ENCODE peak calls at places on chromosomes 13 and 19, in four cellular contexts. X, O, S and M are unnamed samples.

GRCh38 chr13:74562381-74562780 is 428.2 kb upstream of the KLF12 start:
- DNase-seq in X (no peak), O (no peak), S (no peak), M (no peak)

GRCh38 chr19:5891938-5892771 is 11.4 kb downstream of the NDUFA11 start:
- DNase-seq in X (peak), O (peak), S (peak), M (peak)

GRCh38 chr19:34962945-34963530 is 991 bp downstream of the ZNF792 start:
- DNase-seq in X (no peak), O (no peak), S (peak), M (no peak)

GRCh38 chr13:79051472-79051871 is 354.6 kb downstream of the RBM26 start:
- DNase-seq in X (no peak), O (no peak), S (no peak), M (no peak)

GRCh38 chr13:42380420-42381164 is 108.6 kb downstream of the AKAP11 start:
- DNase-seq in X (no peak), O (no peak), S (no peak), M (no peak)

GRCh38 chr13:95643814-95644598 is 500 bp downstream of the DZIP1 start:
- DNase-seq in X (peak), O (no peak), S (peak), M (no peak)

GRCh38 chr19:51354742-51355148 is 11.4 kb downstream of the ETFB start:
- DNase-seq in X (peak), O (peak), S (peak), M (peak)

GRCh38 chr13:38350114-38350617 is 515 bp downstream of the UFM1 start:
- DNase-seq in X (no peak), O (no peak), S (peak), M (peak)

GRCh38 chr13:99086149-99086868 is 108.4 kb upstream of the DOCK9 start:
- DNase-seq in X (peak), O (peak), S (peak), M (peak)

GRCh38 chr19:49746206-49746958 is 16.7 kb downstream of the TSKS start:
- DNase-seq in X (peak), O (no peak), S (peak), M (peak)

GRCh38 chr19:30228113-30228725 is 144.0 kb upstream of the ZNF536 start:
- DNase-seq in X (no peak), O (no peak), S (peak), M (no peak)

GRCh38 chr13:49023441-49023840 is 47.7 kb downstream of the FNDC3A start:
- DNase-seq in X (no peak), O (no peak), S (no peak), M (no peak)

GRCh38 chr13:107715496-107715895 is 499.8 kb downstream of the LIG4 start:
- DNase-seq in X (no peak), O (no peak), S (no peak), M (no peak)

GRCh38 chr13:24220086-24220703 is 59.7 kb downstream of the SPATA13 start:
- DNase-seq in X (peak), O (peak), S (peak), M (no peak)

GRCh38 chr13:49615844-49616687 is 12.2 kb upstream of the ARL11 start:
- DNase-seq in X (no peak), O (no peak), S (no peak), M (no peak)

GRCh38 chr19:917323-918151 is at the start of gene KISS1R:
- DNase-seq in X (peak), O (peak), S (peak), M (no peak)

GRCh38 chr19:961866-962620 is 22.1 kb upstream of the WDR18 start:
- DNase-seq in X (no peak), O (no peak), S (no peak), M (no peak)

GRCh38 chr19:43628646-43629326 is 9.4 kb upstream of the ZNF428 start:
- DNase-seq in X (no peak), O (no peak), S (no peak), M (no peak)

GRCh38 chr19:48053856-48054255 is 10.0 kb upstream of the CABP5 start:
- DNase-seq in X (no peak), O (no peak), S (no peak), M (no peak)

GRCh38 chr19:42316223-42317211 is 3.4 kb downstream of the TMEM145 start:
- DNase-seq in X (no peak), O (no peak), S (no peak), M (no peak)

GRCh38 chr19:35011091-35011689 is 11.1 kb downstream of the GRAMD1A start:
- DNase-seq in X (no peak), O (no peak), S (no peak), M (no peak)

GRCh38 chr19:49635530-49636229 is 4.3 kb downstream of the RRAS start:
- DNase-seq in X (no peak), O (no peak), S (no peak), M (no peak)

GRCh38 chr13:75359266-75359665 is 122.7 kb downstream of the TBC1D4 start:
- DNase-seq in X (no peak), O (no peak), S (peak), M (peak)

GRCh38 chr19:47582320-47582909 is 9.5 kb upstream of the ZNF541 start:
- DNase-seq in X (no peak), O (no peak), S (no peak), M (no peak)

GRCh38 chr13:78138756-78139155 is 220.1 kb upstream of the EDNRB start:
- DNase-seq in X (no peak), O (no peak), S (no peak), M (no peak)

GRCh38 chr13:52104624-52105023 is 24.2 kb downstream of the NEK5 start:
- DNase-seq in X (no peak), O (no peak), S (no peak), M (no peak)

GRCh38 chr13:20475927-20476691 is 49.5 kb downstream of the CRYL1 start:
- DNase-seq in X (no peak), O (no peak), S (peak), M (no peak)

GRCh38 chr13:23600100-23600499 is 29.9 kb downstream of the TNFRSF19 start:
- DNase-seq in X (no peak), O (no peak), S (peak), M (no peak)

GRCh38 chr19:33568706-33569105 is 47.1 kb upstream of the PEPD start:
- DNase-seq in X (no peak), O (no peak), S (no peak), M (no peak)

DNA sequence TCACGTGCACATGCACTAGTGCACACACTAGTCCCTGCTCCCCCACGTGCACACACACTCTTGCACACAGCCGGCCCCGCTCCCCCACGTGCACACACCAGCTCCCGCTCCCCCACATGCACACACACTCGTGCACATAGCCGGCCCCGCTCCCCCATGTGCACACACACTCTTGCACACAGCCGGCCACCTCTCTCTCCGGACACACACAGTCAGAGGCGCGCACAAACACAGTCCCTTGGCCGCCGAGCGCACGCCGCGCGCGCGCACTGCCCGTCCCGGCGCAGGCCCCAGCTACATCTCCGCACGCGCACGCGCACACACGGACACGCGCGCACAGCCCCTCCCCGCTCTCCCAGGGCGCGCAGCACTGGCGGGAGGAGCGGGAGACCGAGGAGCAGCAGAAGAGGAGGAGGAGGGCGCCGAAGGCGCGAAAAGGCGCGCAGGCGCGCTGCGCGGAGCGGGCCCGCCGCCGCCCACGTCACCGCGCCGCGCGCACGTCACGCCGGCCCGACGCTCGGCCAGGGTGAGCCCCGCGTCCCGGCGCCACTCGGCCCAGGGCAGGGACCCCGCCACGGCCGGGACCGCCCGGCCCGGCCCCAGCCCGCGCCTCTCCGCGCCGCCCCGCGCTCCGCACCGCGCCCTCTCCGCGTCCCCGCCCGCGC is at the start of gene TFDP1:
- DNase-seq in X (peak), O (peak), S (peak), M (peak)
- H3K4ac ChIP-seq in X (no peak), O (no peak), S (peak), M (peak)

DNA sequence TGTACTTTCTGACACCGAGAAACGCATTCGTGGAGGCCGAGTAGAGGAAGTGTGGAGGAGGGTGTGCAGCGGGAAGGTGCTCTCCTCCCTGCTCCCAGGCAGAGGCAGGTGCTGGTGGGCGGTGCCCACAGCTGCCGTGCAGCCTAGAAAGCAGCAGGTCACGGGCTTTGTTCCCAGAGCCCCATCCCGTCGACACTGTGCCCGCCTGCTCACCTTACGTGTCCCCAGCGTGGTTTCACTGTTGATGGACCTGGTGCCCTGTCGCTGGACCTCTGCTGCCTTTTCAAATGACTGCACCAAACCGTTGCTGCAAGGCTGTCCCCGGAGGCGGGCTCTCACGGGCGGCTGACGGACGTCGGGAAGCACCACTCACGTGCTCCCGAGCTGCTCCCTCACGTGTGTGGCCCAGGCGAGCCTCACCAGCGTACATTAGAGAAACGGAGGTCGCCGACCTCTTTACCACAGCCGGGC is 20.8 kb downstream of the PLEKHJ1 start:
- DNase-seq in X (peak), O (no peak), S (peak), M (no peak)
- H3K4ac ChIP-seq in X (no peak), O (no peak), S (no peak), M (no peak)

GRCh38 chr19:38277549-38277948 is 13.2 kb downstream of the SPINT2 start:
- DNase-seq in X (no peak), O (no peak), S (peak), M (no peak)
- H3K4ac ChIP-seq in X (no peak), O (no peak), S (no peak), M (no peak)

GRCh38 chr19:21835429-21835809 is 563 bp downstream of the ZNF43 start:
- DNase-seq in X (no peak), O (no peak), S (no peak), M (no peak)
- H3K4ac ChIP-seq in X (no peak), O (peak), S (peak), M (no peak)

GRCh38 chr13:32208860-32209259 is 106.3 kb downstream of the ZAR1L start:
- DNase-seq in X (no peak), O (no peak), S (no peak), M (no peak)

GRCh38 chr13:32202268-32202667 is 112.9 kb downstream of the ZAR1L start:
- DNase-seq in X (no peak), O (no peak), S (no peak), M (no peak)

GRCh38 chr13:32203736-32204135 is 111.4 kb downstream of the ZAR1L start:
- DNase-seq in X (no peak), O (no peak), S (no peak), M (no peak)

GRCh38 chr13:32206097-32206740 is 108.9 kb downstream of the ZAR1L start:
- DNase-seq in X (no peak), O (no peak), S (no peak), M (no peak)

DNA sequence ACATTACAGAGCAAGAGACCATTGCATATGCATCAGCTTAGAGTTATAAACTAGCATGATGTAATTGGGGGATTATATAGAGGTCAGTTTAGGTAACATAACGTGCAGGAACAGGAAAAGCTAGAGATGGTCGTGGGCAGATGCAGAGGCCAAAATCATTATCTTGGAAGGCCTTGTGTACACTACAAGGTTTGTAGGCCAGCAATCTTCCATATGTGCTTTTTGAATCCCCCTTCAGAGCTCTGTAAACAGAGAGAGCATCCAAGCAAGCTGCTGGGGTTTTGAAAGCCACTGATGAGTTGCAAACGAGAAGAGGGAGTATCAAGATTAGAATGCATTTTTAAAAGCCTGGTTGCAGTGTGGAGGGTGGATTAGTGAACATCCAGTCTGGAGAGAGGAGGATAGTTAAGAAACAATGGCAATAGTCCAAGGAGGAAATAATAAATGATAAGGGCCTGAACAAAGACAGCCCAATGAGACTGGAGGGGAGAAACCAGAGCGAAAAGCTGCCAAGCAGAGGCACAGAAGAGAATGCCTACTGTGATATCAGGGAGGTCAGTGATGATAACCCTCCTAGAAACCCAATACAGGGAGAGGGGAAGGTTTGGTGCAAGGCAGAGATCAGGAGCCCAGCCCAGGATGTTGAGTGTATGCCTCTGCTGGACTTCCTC is 109.6 kb downstream of the ZAR1L start:
- DNase-seq in X (no peak), O (no peak), S (peak), M (no peak)
- H3K4ac ChIP-seq in X (no peak), O (no peak), S (no peak), M (no peak)

DNA sequence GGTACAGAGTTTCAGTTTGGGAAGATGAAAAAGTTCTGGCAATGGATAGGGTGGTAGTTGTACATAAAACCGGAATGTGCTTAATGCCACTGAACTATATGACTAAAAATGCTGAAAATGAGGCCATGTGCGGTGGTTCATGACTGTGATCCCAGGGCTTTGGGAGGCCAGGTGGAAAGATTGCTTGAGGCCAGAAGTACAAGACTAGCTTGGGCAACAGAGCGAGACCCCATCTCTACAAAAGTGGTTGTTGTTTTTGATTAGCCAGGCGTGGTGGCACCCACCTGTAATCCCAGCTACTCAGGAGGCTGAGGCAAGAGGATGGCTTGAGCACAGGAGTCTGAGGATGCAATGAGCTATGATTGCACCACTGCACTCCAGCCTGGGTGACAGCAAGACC is 12.8 kb downstream of the SMAD9 start:
- DNase-seq in X (no peak), O (no peak), S (no peak), M (no peak)
- H3K4ac ChIP-seq in X (no peak), O (no peak), S (no peak), M (no peak)

GRCh38 chr19:45884682-45885555 is 1.0 kb downstream of the IRF2BP1 start:
- DNase-seq in X (peak), O (no peak), S (peak), M (no peak)

GRCh38 chr19:45885556-45886426 is at the start of gene IRF2BP1:
- DNase-seq in X (peak), O (peak), S (peak), M (no peak)

GRCh38 chr19:45883586-45883880 is 2.4 kb downstream of the IRF2BP1 start:
- DNase-seq in X (no peak), O (no peak), S (no peak), M (no peak)

GRCh38 chr19:45882652-45883585 is 3.0 kb downstream of the IRF2BP1 start:
- DNase-seq in X (peak), O (peak), S (peak), M (peak)

DNA sequence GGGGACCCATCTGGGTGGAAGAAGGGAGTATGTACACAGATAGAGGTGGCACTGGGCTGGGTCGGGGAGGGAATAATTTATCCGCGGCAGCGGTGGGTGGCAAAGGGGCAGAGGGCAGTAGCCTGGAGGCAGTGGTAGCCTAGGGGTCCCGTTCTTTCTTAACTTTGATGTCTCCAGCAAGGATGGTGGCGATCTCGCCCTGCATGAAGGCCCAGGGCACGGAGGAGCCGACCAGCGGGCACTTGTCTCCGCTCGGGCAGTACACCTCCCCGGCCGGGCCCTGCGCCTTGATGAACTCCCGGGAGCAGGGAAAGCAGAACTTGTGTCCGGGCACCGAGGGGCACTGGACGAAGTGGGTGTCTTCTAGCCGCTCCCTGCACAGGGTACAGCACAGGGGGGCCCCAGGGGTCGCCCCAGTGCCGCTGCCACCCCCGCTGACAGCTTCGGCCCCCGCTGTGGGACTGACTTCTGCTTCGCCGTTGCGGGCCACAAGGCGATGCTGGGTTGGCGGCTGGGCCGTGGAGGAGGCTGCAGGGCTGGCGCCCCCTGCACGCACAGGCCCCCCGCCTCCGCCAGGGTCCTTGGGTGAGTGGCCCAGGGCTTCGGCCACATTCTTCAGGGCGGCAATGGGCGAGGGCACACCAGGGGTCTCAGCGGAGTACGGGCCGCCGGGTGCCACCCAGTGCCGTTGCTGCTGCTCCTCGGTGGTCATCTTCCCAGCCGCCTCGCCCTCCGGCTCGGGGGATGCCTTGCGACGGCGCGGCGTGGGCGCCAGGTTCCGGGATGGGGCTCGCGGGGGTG is 1.9 kb downstream of the IRF2BP1 start:
- DNase-seq in X (no peak), O (no peak), S (no peak), M (no peak)
- H3K4ac ChIP-seq in X (no peak), O (no peak), S (no peak), M (no peak)

GRCh38 chr19:54594737-54595136 is 1.3 kb downstream of the LILRA1 start:
- DNase-seq in X (no peak), O (no peak), S (no peak), M (no peak)
- H3K4ac ChIP-seq in X (no peak), O (no peak), S (no peak), M (no peak)

GRCh38 chr13:113763961-113764792 is 5.2 kb downstream of the TMEM255B start:
- DNase-seq in X (no peak), O (no peak), S (no peak), M (no peak)

GRCh38 chr13:113767366-113767765 is 8.3 kb downstream of the TMEM255B start:
- DNase-seq in X (no peak), O (no peak), S (no peak), M (no peak)

GRCh38 chr13:113764793-113765190 is 5.8 kb downstream of the TMEM255B start:
- DNase-seq in X (no peak), O (no peak), S (no peak), M (no peak)

GRCh38 chr13:113765241-113765910 is 6.3 kb downstream of the TMEM255B start:
- DNase-seq in X (no peak), O (no peak), S (peak), M (no peak)

DNA sequence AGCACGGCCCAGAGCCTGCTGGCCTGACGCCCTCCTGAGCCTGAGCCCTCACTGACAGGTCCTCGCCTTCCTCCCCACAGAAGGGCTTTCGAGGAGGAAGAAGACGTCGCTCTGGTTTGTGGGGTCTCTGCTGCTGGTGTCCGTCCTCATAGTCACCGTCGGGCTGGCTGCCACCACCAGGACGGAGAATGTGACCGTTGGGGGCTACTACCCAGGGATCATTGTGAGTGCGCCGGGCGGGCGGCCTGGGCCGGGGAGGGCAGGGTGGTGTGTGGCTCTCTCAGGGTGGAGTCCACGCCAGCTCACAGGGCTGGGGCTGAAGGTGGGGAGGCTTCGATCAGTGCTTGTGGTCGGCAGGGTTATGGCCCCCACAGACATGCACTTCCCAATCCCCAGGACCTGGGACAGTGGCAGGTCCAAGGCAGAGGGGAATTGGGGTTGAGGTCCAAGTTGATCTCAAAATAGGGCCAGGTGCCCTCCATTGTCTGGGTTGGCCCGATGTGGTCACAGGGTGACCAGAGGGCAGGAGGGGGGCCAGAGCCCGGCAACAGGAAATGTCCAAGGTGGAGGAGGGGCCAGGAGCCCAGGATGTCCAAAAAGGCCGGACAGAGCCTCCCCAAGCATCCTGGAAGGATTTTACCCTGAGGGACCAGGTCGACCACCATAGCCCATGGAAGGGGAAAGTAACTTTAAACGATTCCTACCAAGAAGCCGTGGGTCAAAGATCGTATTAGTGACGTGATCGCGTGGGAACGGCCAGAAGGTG is 7.2 kb downstream of the TMEM255B start:
- DNase-seq in X (no peak), O (no peak), S (no peak), M (no peak)
- H3K4ac ChIP-seq in X (no peak), O (no peak), S (no peak), M (no peak)